ENCODE peak calls at places on chromosomes 1 and 21, in ten cellular contexts. D, R, X, O, J, Y, V, U, M and C are unnamed samples.

GRCh38 chr1:208007319-208007937 is 96.5 kb upstream of the CD34 start:
- DNase-seq in D (no peak), R (no peak), X (no peak), O (no peak), J (no peak), Y (no peak), V (peak; percentile 66), U (no peak), M (no peak), C (no peak)

GRCh38 chr1:43452789-43453441 is 816 bp downstream of the HYI start:
- DNase-seq in D (peak; percentile 70), R (no peak), X (peak; percentile 75), O (no peak), J (no peak), Y (peak; percentile 31), V (peak; percentile 77), U (peak; percentile 57), M (peak; percentile 95), C (peak; percentile 69)

GRCh38 chr1:173162601-173163000 is 44.5 kb downstream of the TNFSF4 start:
- DNase-seq in D (no peak), R (no peak), X (no peak), O (no peak), J (no peak), Y (no peak), V (no peak), U (peak; percentile 33), M (no peak), C (no peak)

GRCh38 chr1:93541045-93541444 is 93.1 kb downstream of the FNBP1L start:
- DNase-seq in D (no peak), R (no peak), X (no peak), O (no peak), J (no peak), Y (no peak), V (no peak), U (no peak), M (no peak), C (no peak)

GRCh38 chr1:33443067-33443704 is 12.3 kb upstream of the PHC2 start:
- DNase-seq in D (peak; percentile 45), R (no peak), X (no peak), O (no peak), J (no peak), Y (no peak), V (peak; percentile 67), U (no peak), M (no peak), C (peak; percentile 78)

GRCh38 chr1:31823780-31824179 is 8.0 kb upstream of the SPOCD1 start:
- DNase-seq in D (no peak), R (no peak), X (no peak), O (no peak), J (no peak), Y (no peak), V (no peak), U (no peak), M (no peak), C (no peak)

GRCh38 chr1:53332188-53332564 is 4.3 kb upstream of the LRP8 start:
- DNase-seq in D (no peak), R (no peak), X (no peak), O (no peak), J (no peak), Y (no peak), V (no peak), U (no peak), M (no peak), C (no peak)

GRCh38 chr1:90508376-90509167 is 208.5 kb downstream of the BARHL2 start:
- DNase-seq in D (no peak), R (no peak), X (no peak), O (no peak), J (no peak), Y (no peak), V (no peak), U (no peak), M (no peak), C (no peak)

GRCh38 chr1:192958871-192959270 is 100.3 kb downstream of the UCHL5 start:
- DNase-seq in D (peak; percentile 72), R (no peak), X (no peak), O (no peak), J (no peak), Y (no peak), V (peak; percentile 86), U (peak; percentile 56), M (no peak), C (no peak)

GRCh38 chr21:29025328-29025713 is 853 bp downstream of the USP16 start:
- DNase-seq in D (peak; percentile 15), R (no peak), X (peak; percentile 31), O (no peak), J (no peak), Y (no peak), V (no peak), U (peak; percentile 41), M (no peak), C (peak; percentile 8)

GRCh38 chr21:43015906-43016540 is 41.7 kb downstream of the PKNOX1 start:
- DNase-seq in D (no peak), R (no peak), X (no peak), O (no peak), J (no peak), Y (no peak), V (no peak), U (no peak), M (no peak), C (no peak)

GRCh38 chr1:189775343-189775742 is 702.3 kb downstream of the BRINP3 start:
- DNase-seq in D (peak; percentile 88), R (no peak), X (peak; percentile 8), O (no peak), J (no peak), Y (peak; percentile 2), V (peak; percentile 84), U (peak; percentile 70), M (no peak), C (peak; percentile 63)

GRCh38 chr1:246513041-246513440 is 6.0 kb upstream of the SMYD3 start:
- DNase-seq in D (no peak), R (no peak), X (no peak), O (no peak), J (no peak), Y (no peak), V (no peak), U (no peak), M (no peak), C (no peak)

GRCh38 chr1:153312569-153313186 is at the start of gene PGLYRP3:
- DNase-seq in D (no peak), R (no peak), X (no peak), O (no peak), J (no peak), Y (no peak), V (no peak), U (peak; percentile 74), M (no peak), C (no peak)

GRCh38 chr1:25040122-25040685 is 110.1 kb upstream of the RUNX3 start:
- DNase-seq in D (no peak), R (no peak), X (no peak), O (no peak), J (no peak), Y (no peak), V (no peak), U (no peak), M (no peak), C (no peak)